ENCODE peak calls at places on chromosomes 2 and 18, in six cellular contexts. One of them, this sample, is unnamed.

GRCh38 chr2:235773188-235773928 is 279.5 kb downstream of the AGAP1 start:
- DNase-seq in endothelial cell: no peak
- DNase-seq in HCT116: no peak
- DNase-seq in hepatocyte: no peak
- DNase-seq in fibroblast of the aortic adventitia: no peak
- DNase-seq in GM12865: no peak
- DNase-seq in this sample: no peak

GRCh38 chr2:62320657-62321357 is 124.9 kb downstream of the B3GNT2 start:
- DNase-seq in fibroblast of the aortic adventitia: no peak
- DNase-seq in endothelial cell: no peak
- DNase-seq in HCT116: no peak
- DNase-seq in hepatocyte: no peak
- DNase-seq in GM12865: peak
- DNase-seq in this sample: no peak

GRCh38 chr2:8608411-8608954 is 73.4 kb upstream of the ID2 start:
- DNase-seq in hepatocyte: no peak
- DNase-seq in endothelial cell: no peak
- DNase-seq in HCT116: no peak
- DNase-seq in GM12865: peak
- DNase-seq in fibroblast of the aortic adventitia: peak
- DNase-seq in this sample: no peak

GRCh38 chr2:59734743-59735142 is 818.7 kb downstream of the BCL11A start:
- DNase-seq in GM12865: no peak
- DNase-seq in HCT116: no peak
- DNase-seq in endothelial cell: no peak
- DNase-seq in hepatocyte: no peak
- DNase-seq in fibroblast of the aortic adventitia: no peak
- DNase-seq in this sample: no peak

GRCh38 chr2:64012115-64012514 is 7.1 kb downstream of the VPS54 start:
- DNase-seq in hepatocyte: no peak
- DNase-seq in GM12865: no peak
- DNase-seq in endothelial cell: no peak
- DNase-seq in HCT116: no peak
- DNase-seq in fibroblast of the aortic adventitia: peak
- DNase-seq in this sample: no peak

GRCh38 chr2:24925815-24926214 is 5.8 kb upstream of the ADCY3 start:
- DNase-seq in fibroblast of the aortic adventitia: no peak
- DNase-seq in HCT116: no peak
- DNase-seq in endothelial cell: no peak
- DNase-seq in hepatocyte: no peak
- DNase-seq in GM12865: no peak
- DNase-seq in this sample: no peak

GRCh38 chr2:144383571-144383970 is 136.3 kb downstream of the ZEB2 start:
- DNase-seq in GM12865: no peak
- DNase-seq in endothelial cell: no peak
- DNase-seq in hepatocyte: no peak
- DNase-seq in fibroblast of the aortic adventitia: no peak
- DNase-seq in HCT116: no peak
- DNase-seq in this sample: no peak

GRCh38 chr2:128306081-128306930 is 12.4 kb downstream of the HS6ST1 start:
- DNase-seq in hepatocyte: peak
- DNase-seq in GM12865: no peak
- DNase-seq in fibroblast of the aortic adventitia: peak
- DNase-seq in endothelial cell: no peak
- DNase-seq in HCT116: no peak
- DNase-seq in this sample: no peak

GRCh38 chr2:3377279-3377611 is 373 bp downstream of the EIPR1 start:
- DNase-seq in endothelial cell: no peak
- DNase-seq in fibroblast of the aortic adventitia: peak
- DNase-seq in GM12865: peak
- DNase-seq in HCT116: peak
- DNase-seq in hepatocyte: no peak
- DNase-seq in this sample: no peak

GRCh38 chr2:232137748-232138147 is 176.2 kb downstream of the DIS3L2 start:
- DNase-seq in GM12865: no peak
- DNase-seq in HCT116: no peak
- DNase-seq in endothelial cell: no peak
- DNase-seq in hepatocyte: no peak
- DNase-seq in fibroblast of the aortic adventitia: no peak
- DNase-seq in this sample: no peak

GRCh38 chr18:34720220-34720619 is 10.1 kb downstream of the DTNA start:
- DNase-seq in hepatocyte: no peak
- DNase-seq in HCT116: no peak
- DNase-seq in GM12865: no peak
- DNase-seq in fibroblast of the aortic adventitia: no peak
- DNase-seq in endothelial cell: no peak
- DNase-seq in this sample: no peak

GRCh38 chr2:134412639-134412999 is 158.7 kb downstream of the MGAT5 start:
- DNase-seq in hepatocyte: no peak
- DNase-seq in GM12865: no peak
- DNase-seq in HCT116: no peak
- DNase-seq in endothelial cell: no peak
- DNase-seq in fibroblast of the aortic adventitia: no peak
- DNase-seq in this sample: no peak

GRCh38 chr2:136363921-136364320 is 246.0 kb upstream of the CXCR4 start:
- DNase-seq in fibroblast of the aortic adventitia: peak
- DNase-seq in GM12865: no peak
- DNase-seq in HCT116: no peak
- DNase-seq in hepatocyte: no peak
- DNase-seq in endothelial cell: no peak
- DNase-seq in this sample: no peak

GRCh38 chr2:72273384-72273783 is 125.7 kb upstream of the CYP26B1 start:
- DNase-seq in endothelial cell: no peak
- DNase-seq in fibroblast of the aortic adventitia: no peak
- DNase-seq in hepatocyte: no peak
- DNase-seq in HCT116: no peak
- DNase-seq in GM12865: no peak
- DNase-seq in this sample: no peak

GRCh38 chr2:172672999-172673726 is 62.5 kb upstream of the RAPGEF4 start:
- DNase-seq in GM12865: no peak
- DNase-seq in hepatocyte: peak
- DNase-seq in fibroblast of the aortic adventitia: no peak
- DNase-seq in endothelial cell: no peak
- DNase-seq in HCT116: no peak
- DNase-seq in this sample: no peak

GRCh38 chr18:63137999-63138448 is 181.5 kb downstream of the BCL2 start:
- DNase-seq in GM12865: peak
- DNase-seq in fibroblast of the aortic adventitia: no peak
- DNase-seq in hepatocyte: no peak
- DNase-seq in endothelial cell: peak
- DNase-seq in HCT116: no peak
- DNase-seq in this sample: no peak

GRCh38 chr2:73998451-73998850 is 13.7 kb downstream of the TET3 start:
- DNase-seq in GM12865: no peak
- DNase-seq in endothelial cell: no peak
- DNase-seq in hepatocyte: no peak
- DNase-seq in HCT116: no peak
- DNase-seq in fibroblast of the aortic adventitia: no peak
- DNase-seq in this sample: no peak

GRCh38 chr2:212176151-212176550 is 362.5 kb downstream of the ERBB4 start:
- DNase-seq in hepatocyte: peak
- DNase-seq in GM12865: no peak
- DNase-seq in HCT116: no peak
- DNase-seq in endothelial cell: no peak
- DNase-seq in fibroblast of the aortic adventitia: no peak
- DNase-seq in this sample: no peak

GRCh38 chr2:212180684-212181083 is 357.9 kb downstream of the ERBB4 start:
- DNase-seq in GM12865: no peak
- DNase-seq in endothelial cell: no peak
- DNase-seq in fibroblast of the aortic adventitia: no peak
- DNase-seq in HCT116: no peak
- DNase-seq in hepatocyte: no peak
- DNase-seq in this sample: no peak

GRCh38 chr2:212181646-212182045 is 357.0 kb downstream of the ERBB4 start:
- DNase-seq in endothelial cell: no peak
- DNase-seq in HCT116: no peak
- DNase-seq in GM12865: no peak
- DNase-seq in fibroblast of the aortic adventitia: no peak
- DNase-seq in hepatocyte: no peak
- DNase-seq in this sample: no peak

GRCh38 chr2:212173771-212174510 is 364.7 kb downstream of the ERBB4 start:
- DNase-seq in HCT116: no peak
- DNase-seq in endothelial cell: no peak
- DNase-seq in hepatocyte: no peak
- DNase-seq in GM12865: no peak
- DNase-seq in fibroblast of the aortic adventitia: no peak
- DNase-seq in this sample: no peak

GRCh38 chr2:212177724-212178123 is 360.9 kb downstream of the ERBB4 start:
- DNase-seq in HCT116: peak
- DNase-seq in hepatocyte: no peak
- DNase-seq in fibroblast of the aortic adventitia: no peak
- DNase-seq in endothelial cell: no peak
- DNase-seq in GM12865: no peak
- DNase-seq in this sample: no peak
- TF ChIP-seq CTCF in HCT116: peak
- TF ChIP-seq CTCF in hepatocyte: no peak
- TF ChIP-seq CTCF in fibroblast of the aortic adventitia: no peak
- TF ChIP-seq CTCF in endothelial cell: no peak
- TF ChIP-seq CTCF in GM12865: no peak
- TF ChIP-seq CTCF in this sample: peak

DNA sequence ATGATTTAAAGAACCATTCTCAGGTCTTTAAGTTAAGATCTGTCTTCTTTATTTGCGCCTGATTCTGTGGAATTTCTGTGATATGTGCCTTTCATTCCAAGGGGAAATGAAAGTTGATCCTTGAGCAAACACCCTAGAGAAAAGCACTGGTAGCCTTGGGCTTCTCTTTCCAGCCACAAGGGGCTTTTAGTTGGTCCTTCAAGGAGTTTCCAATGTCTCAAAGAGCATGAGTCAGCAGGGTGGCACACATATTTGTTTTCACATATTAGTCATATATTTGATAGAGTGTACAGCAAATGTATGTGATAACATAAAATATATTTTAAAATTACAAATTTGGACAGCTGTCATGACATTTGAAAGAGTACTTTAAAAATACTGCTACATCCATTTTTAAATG is 339.5 kb downstream of the TXNL1 start:
- DNase-seq in endothelial cell: no peak
- DNase-seq in fibroblast of the aortic adventitia: peak
- DNase-seq in GM12865: no peak
- DNase-seq in HCT116: no peak
- DNase-seq in hepatocyte: peak
- DNase-seq in this sample: no peak
- TF ChIP-seq CTCF in endothelial cell: no peak
- TF ChIP-seq CTCF in fibroblast of the aortic adventitia: peak
- TF ChIP-seq CTCF in GM12865: no peak
- TF ChIP-seq CTCF in HCT116: no peak
- TF ChIP-seq CTCF in hepatocyte: no peak
- TF ChIP-seq CTCF in this sample: no peak

GRCh38 chr2:199201539-199201938 is 256.2 kb downstream of the SATB2 start:
- DNase-seq in GM12865: no peak
- DNase-seq in HCT116: no peak
- DNase-seq in endothelial cell: no peak
- DNase-seq in hepatocyte: no peak
- DNase-seq in fibroblast of the aortic adventitia: no peak
- DNase-seq in this sample: no peak

GRCh38 chr2:199207011-199207410 is 250.7 kb downstream of the SATB2 start:
- DNase-seq in hepatocyte: no peak
- DNase-seq in fibroblast of the aortic adventitia: peak
- DNase-seq in HCT116: no peak
- DNase-seq in GM12865: no peak
- DNase-seq in endothelial cell: no peak
- DNase-seq in this sample: no peak

GRCh38 chr2:199202964-199203363 is 254.8 kb downstream of the SATB2 start:
- DNase-seq in GM12865: no peak
- DNase-seq in HCT116: no peak
- DNase-seq in endothelial cell: no peak
- DNase-seq in hepatocyte: no peak
- DNase-seq in fibroblast of the aortic adventitia: no peak
- DNase-seq in this sample: no peak

DNA sequence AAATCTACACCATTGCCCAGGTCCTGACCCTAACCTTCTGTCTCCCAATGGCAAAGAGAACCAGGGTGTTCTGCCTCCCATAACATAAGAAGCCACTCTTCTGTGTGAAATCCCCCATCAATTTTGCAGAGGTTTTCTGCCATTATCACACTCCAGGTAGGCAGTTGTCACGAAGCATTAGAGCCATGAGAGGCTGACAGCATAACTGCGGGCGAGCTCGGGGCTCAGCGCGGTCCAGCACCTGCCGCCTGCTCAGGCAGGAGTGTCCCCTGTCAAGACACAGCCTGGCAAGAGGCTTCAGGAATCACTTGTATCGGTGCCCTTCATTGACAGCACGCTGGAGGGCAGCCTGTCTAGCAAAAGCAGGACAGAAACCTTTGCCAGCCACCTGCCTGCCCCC is 251.2 kb downstream of the SATB2 start:
- DNase-seq in HCT116: no peak
- DNase-seq in endothelial cell: no peak
- DNase-seq in GM12865: no peak
- DNase-seq in hepatocyte: no peak
- DNase-seq in fibroblast of the aortic adventitia: no peak
- DNase-seq in this sample: no peak
- TF ChIP-seq CTCF in HCT116: no peak
- TF ChIP-seq CTCF in endothelial cell: no peak
- TF ChIP-seq CTCF in GM12865: no peak
- TF ChIP-seq CTCF in hepatocyte: no peak
- TF ChIP-seq CTCF in fibroblast of the aortic adventitia: no peak
- TF ChIP-seq CTCF in this sample: no peak

DNA sequence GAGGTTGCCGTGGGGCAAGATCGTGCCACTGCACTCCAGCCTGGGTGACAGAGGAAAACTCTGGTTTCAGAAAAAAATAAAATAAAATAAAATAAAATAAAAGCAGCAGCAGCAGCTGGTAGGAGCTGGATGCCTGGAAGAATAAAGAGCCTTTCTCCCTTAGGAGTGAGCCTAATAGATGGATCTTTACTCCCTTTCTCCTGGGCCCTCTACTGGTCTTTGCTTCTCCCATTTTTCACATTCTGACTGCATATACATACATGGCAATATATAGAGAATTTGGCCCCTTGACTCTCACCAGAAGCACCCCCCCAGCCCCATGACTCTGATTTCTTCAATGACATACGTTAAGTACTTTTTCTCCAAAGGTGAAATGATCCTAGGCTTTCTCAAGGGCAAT is 9.8 kb upstream of the MALT1 start:
- DNase-seq in HCT116: no peak
- DNase-seq in endothelial cell: no peak
- DNase-seq in fibroblast of the aortic adventitia: peak
- DNase-seq in GM12865: no peak
- DNase-seq in hepatocyte: peak
- DNase-seq in this sample: no peak
- TF ChIP-seq CTCF in HCT116: no peak
- TF ChIP-seq CTCF in endothelial cell: no peak
- TF ChIP-seq CTCF in fibroblast of the aortic adventitia: peak
- TF ChIP-seq CTCF in GM12865: no peak
- TF ChIP-seq CTCF in hepatocyte: peak
- TF ChIP-seq CTCF in this sample: peak

GRCh38 chr2:104733544-104733943 is 120.4 kb upstream of the POU3F3 start:
- DNase-seq in hepatocyte: peak
- DNase-seq in HCT116: peak
- DNase-seq in GM12865: peak
- DNase-seq in endothelial cell: peak
- DNase-seq in fibroblast of the aortic adventitia: no peak
- DNase-seq in this sample: peak
- TF ChIP-seq CTCF in hepatocyte: peak
- TF ChIP-seq CTCF in HCT116: peak
- TF ChIP-seq CTCF in GM12865: peak
- TF ChIP-seq CTCF in endothelial cell: peak
- TF ChIP-seq CTCF in fibroblast of the aortic adventitia: no peak
- TF ChIP-seq CTCF in this sample: peak

This sample was measured in GM12864.